ENCODE peak calls at places on chromosomes 6 and 20, in four cellular contexts. T is CD8-positive, alpha-beta T cell; F is cardiac muscle cell; W is right cardiac atrium. P is an unnamed sample.

GRCh38 chr20:17568972-17569471 is 853 bp upstream of the DSTN start:
- DNase-seq in F (peak), W (peak), T (no peak), P (peak)

GRCh38 chr6:13813011-13813410 is 1.3 kb downstream of the MCUR1 start:
- DNase-seq in T (no peak), F (no peak), W (no peak), P (no peak)

GRCh38 chr6:112956696-112957525 is 609.8 kb downstream of the RFPL4B start:
- DNase-seq in F (peak), W (peak), T (no peak), P (no peak)

GRCh38 chr20:4051413-4052138 is 36.2 kb upstream of the RNF24 start:
- DNase-seq in T (no peak), W (no peak), F (no peak), P (no peak)

GRCh38 chr6:14634072-14634471 is 516.5 kb downstream of the CD83 start:
- DNase-seq in F (no peak), T (no peak), W (no peak), P (no peak)

GRCh38 chr6:118786696-118787453 is 107.1 kb upstream of the ASF1A start:
- DNase-seq in T (no peak), F (no peak), W (no peak), P (no peak)

GRCh38 chr20:33981964-33982363 is 11.7 kb upstream of the RALY start:
- DNase-seq in W (no peak), T (no peak), F (peak), P (no peak)

GRCh38 chr6:36050305-36050704 is 22.7 kb downstream of the MAPK14 start:
- DNase-seq in F (no peak), W (no peak), T (no peak), P (no peak)

GRCh38 chr6:4451101-4451500 is 315.7 kb upstream of the ECI2 start:
- DNase-seq in T (no peak), F (no peak), W (no peak), P (no peak)

GRCh38 chr20:6994452-6994851 is 227.0 kb downstream of the BMP2 start:
- DNase-seq in W (no peak), F (no peak), T (no peak), P (no peak)

GRCh38 chr6:34709386-34709785 is 12.8 kb upstream of the ILRUN start:
- DNase-seq in W (peak), F (peak), T (no peak), P (peak)

GRCh38 chr20:37680420-37680819 is 13.4 kb upstream of the CTNNBL1 start:
- DNase-seq in W (no peak), T (no peak), F (no peak), P (no peak)

GRCh38 chr20:50038574-50038991 is 55.8 kb downstream of the SNAI1 start:
- DNase-seq in F (no peak), W (no peak), T (no peak), P (no peak)

GRCh38 chr20:31988430-31989015 is 20.6 kb downstream of the XKR7 start:
- DNase-seq in T (no peak), F (no peak), W (no peak), P (no peak)

GRCh38 chr20:31987744-31988143 is 19.8 kb downstream of the XKR7 start:
- DNase-seq in W (no peak), T (no peak), F (no peak), P (no peak)

GRCh38 chr20:31981784-31982183 is 13.8 kb downstream of the XKR7 start:
- DNase-seq in F (no peak), T (no peak), W (no peak), P (no peak)

GRCh38 chr20:31989030-31989645 is 21.1 kb upstream of the CCM2L start:
- DNase-seq in W (no peak), F (no peak), T (no peak), P (no peak)

DNA sequence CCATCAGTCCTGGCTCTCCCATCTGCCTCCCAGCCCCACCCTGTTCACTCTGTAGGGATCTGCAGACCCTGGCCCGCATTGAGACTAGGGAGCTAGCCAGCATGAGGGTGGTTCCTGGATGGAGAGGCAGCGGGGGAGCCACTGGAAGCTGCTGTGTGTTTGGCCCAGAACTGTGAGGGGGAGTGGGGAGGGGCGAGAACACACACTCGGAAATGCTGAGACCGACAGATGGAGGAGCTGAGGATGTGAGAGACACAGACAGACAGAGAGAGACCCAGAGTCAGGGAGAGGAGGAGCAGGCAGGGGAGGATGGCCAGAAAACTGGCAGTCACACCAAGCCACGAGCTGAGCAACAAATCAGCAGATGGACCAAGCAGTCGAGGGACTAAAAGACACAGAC is 17.2 kb downstream of the XKR7 start:
- DNase-seq in T (no peak), F (no peak), W (no peak), P (no peak)
- H3K27ac ChIP-seq in T (no peak), F (no peak), W (no peak), P (no peak)

GRCh38 chr6:47016916-47017315 is 25.2 kb downstream of the ADGRF1 start:
- DNase-seq in W (no peak), T (no peak), F (no peak), P (no peak)
- H3K27ac ChIP-seq in W (no peak), T (no peak), F (no peak), P (no peak)

GRCh38 chr6:10861086-10861485 is 20.8 kb downstream of the GCM2 start:
- DNase-seq in W (no peak), T (no peak), F (no peak), P (no peak)

GRCh38 chr6:10852281-10852965 is 14.1 kb upstream of the MAK start:
- DNase-seq in F (no peak), W (no peak), T (no peak), P (no peak)

GRCh38 chr6:10850728-10851127 is 12.4 kb upstream of the MAK start:
- DNase-seq in T (no peak), F (no peak), W (no peak), P (no peak)

GRCh38 chr6:10857259-10857658 is 18.9 kb upstream of the MAK start:
- DNase-seq in W (no peak), F (no peak), T (no peak), P (no peak)

GRCh38 chr6:10855233-10855632 is 16.9 kb upstream of the MAK start:
- DNase-seq in T (no peak), F (no peak), W (no peak), P (no peak)
- H3K27ac ChIP-seq in T (no peak), F (no peak), W (no peak), P (no peak)

GRCh38 chr6:169302255-169302654 is 48.6 kb upstream of the THBS2 start:
- DNase-seq in F (no peak), W (no peak), T (no peak), P (no peak)
- H3K27ac ChIP-seq in F (no peak), W (no peak), T (no peak), P (no peak)

GRCh38 chr6:42400031-42400760 is 51.5 kb downstream of the TRERF1 start:
- DNase-seq in F (no peak), T (no peak), W (no peak), P (no peak)
- H3K27ac ChIP-seq in F (no peak), T (no peak), W (no peak), P (no peak)

GRCh38 chr6:52511163-52511562 is 65.7 kb downstream of the TRAM2 start:
- DNase-seq in W (no peak), F (no peak), T (no peak), P (no peak)
- H3K27ac ChIP-seq in W (peak), F (no peak), T (no peak), P (no peak)

DNA sequence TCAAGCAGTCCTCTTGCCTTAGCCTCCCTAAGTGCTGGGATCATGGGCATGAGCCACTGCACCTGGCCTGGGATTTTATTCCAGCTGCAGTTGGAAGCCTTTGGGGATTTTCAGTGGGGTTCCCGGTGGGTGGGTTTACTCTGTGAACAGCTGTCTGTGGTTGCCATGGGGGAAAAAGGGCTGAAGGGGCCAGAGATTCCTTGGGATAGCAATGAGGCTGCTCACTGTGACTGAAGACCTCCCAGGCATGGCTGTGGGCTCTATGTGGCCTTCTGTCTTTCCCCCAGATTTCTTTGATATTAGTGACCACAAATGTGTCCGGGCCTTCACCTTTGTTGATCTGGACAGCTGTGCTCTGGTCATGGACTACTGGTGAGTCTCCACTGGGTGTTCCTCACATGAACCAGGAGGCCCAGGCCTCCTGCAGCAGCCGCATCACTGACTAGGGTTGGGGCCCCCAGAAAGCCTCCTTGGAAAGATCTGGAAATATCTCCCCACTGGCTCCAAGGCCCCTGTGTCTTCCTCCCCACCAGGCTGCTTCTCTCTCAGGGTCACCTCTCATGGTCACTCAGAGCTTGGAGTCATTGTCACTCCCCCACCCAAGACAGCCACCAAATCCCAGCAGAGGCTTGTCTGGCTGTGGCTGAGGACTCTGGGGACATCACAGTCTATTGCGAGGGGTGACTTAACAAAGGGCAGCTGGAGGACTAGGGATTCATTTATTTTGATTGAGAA is 33.4 kb downstream of the EFCAB8 start:
- DNase-seq in F (no peak), T (no peak), W (no peak), P (no peak)
- H3K27ac ChIP-seq in F (no peak), T (no peak), W (no peak), P (no peak)

DNA sequence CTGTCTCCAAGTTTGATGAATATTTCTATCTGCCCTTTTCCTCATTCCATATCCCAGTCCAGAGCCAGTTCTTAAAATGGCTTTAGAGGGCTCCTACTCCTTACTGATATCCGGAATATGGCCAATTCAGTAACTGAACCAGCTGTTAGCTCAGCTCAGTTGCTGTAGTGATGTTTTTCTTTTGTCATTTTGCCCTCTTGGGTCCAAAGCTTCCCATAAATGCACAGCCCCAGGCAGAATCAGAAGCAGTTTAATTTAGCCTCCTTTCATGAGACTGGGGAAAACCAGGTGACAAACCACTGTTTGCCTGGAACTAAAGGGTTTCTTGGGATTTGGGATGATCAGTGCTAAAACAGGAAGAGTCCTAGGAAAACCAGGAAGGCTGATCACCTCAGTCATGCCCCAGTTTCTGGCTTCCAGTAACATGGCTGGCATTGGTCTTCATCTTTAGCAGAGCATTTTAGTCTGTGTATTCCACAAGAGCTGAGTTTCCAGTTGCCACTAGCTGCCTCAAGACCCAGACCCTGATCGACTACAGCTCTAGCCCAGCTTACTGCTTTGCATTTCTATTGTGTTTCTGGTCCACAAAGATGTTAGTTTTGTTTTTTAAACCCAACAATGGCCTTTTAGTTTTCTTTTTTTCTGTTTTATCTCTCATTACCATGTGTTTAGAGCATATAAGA is 40.6 kb upstream of the REV3L start:
- DNase-seq in W (no peak), F (no peak), T (no peak), P (no peak)
- H3K27ac ChIP-seq in W (no peak), F (no peak), T (no peak), P (peak)

DNA sequence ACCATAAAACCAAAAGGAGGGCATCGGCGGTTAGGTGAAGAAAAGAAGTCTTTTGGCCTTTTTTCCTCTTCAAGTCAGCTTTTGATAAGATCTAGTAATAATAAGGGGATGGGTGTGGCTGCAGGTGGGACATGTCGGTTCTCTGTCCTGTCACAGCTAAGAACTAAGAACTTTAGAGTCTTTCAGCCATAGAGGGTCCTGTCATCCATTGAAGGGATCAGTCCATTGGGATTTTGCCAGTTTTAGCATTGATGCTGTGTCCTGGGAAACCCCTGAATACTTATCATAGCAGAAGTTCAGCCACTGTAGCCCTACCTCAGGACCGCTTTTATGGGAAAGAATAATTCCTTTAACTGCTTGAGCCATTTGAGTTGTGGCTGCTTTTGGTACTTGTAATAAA is 18.2 kb upstream of the SCP2D1 start:
- DNase-seq in F (no peak), W (no peak), T (no peak), P (no peak)
- H3K27ac ChIP-seq in F (no peak), W (no peak), T (no peak), P (no peak)